ENCODE peak calls at places on chromosomes 3 and 15, in five cellular contexts. D is NB4, B is A549, L is HepG2, A is GM12878. R is an unnamed sample.

GRCh38 chr3:195885036-195885871 is 23.1 kb downstream of the TNK2 start:
- DNase-seq in L (no peak), D (no peak), A (no peak), B (no peak), R (no peak)

GRCh38 chr3:134267996-134268395 is 17.3 kb upstream of the RYK start:
- DNase-seq in B (no peak), D (no peak), L (no peak), A (no peak), R (no peak)

GRCh38 chr3:62554264-62554799 is 181.0 kb upstream of the FEZF2 start:
- DNase-seq in L (peak; percentile 9), D (peak; percentile 4), A (no peak), B (peak; percentile 1), R (peak; percentile 37)

GRCh38 chr3:56998081-56998529 is 62.4 kb upstream of the SPATA12 start:
- DNase-seq in B (no peak), L (no peak), D (no peak), A (no peak), R (no peak)

GRCh38 chr3:99901200-99901926 is 83.7 kb downstream of the CMSS1 start:
- DNase-seq in B (no peak), A (peak; percentile 23), D (peak; percentile 22), L (peak; percentile 94), R (no peak)

GRCh38 chr3:25897019-25897418 is 107.1 kb downstream of the OXSM start:
- DNase-seq in L (peak; percentile 20), B (peak; percentile 21), D (peak; percentile 48), A (no peak), R (peak; percentile 66)

GRCh38 chr15:28901587-28901980 is 15.8 kb downstream of the APBA2 start:
- DNase-seq in D (no peak), B (no peak), A (no peak), L (no peak), R (no peak)

GRCh38 chr15:68578175-68578959 is 426 bp upstream of the CORO2B start:
- DNase-seq in B (no peak), A (no peak), D (peak; percentile 49), L (no peak), R (peak; percentile 53)

GRCh38 chr15:59222106-59222505 is 15.5 kb downstream of the LDHAL6B start:
- DNase-seq in A (no peak), D (no peak), L (no peak), B (no peak), R (no peak)

GRCh38 chr3:149010966-149011365 is 19.6 kb downstream of the GYG1 start:
- DNase-seq in D (no peak), B (no peak), A (no peak), L (no peak), R (no peak)

GRCh38 chr15:40098489-40099261 is 10.0 kb downstream of the BMF start:
- DNase-seq in B (peak; percentile 90), D (peak; percentile 97), L (peak; percentile 97), A (peak; percentile 84), R (no peak)

GRCh38 chr15:99556010-99556409 is 9.8 kb upstream of the MEF2A start:
- DNase-seq in B (no peak), D (no peak), A (no peak), L (no peak), R (no peak)

GRCh38 chr15:43106486-43106829 is 620 bp upstream of the UBR1 start:
- DNase-seq in A (no peak), B (no peak), L (no peak), D (no peak), R (no peak)

GRCh38 chr3:65627102-65627501 is 411.6 kb downstream of the MAGI1 start:
- DNase-seq in L (no peak), A (no peak), D (no peak), B (no peak), R (no peak)
- TF ChIP-seq MAX in L (no peak), A (no peak), D (no peak), B (no peak), R (no peak)

GRCh38 chr15:70477750-70478250 is 285.6 kb downstream of the UACA start:
- DNase-seq in L (no peak), B (no peak), D (no peak), A (no peak), R (no peak)

GRCh38 chr15:70479785-70480184 is 283.6 kb downstream of the UACA start:
- DNase-seq in D (peak; percentile 48), L (no peak), B (no peak), A (no peak), R (no peak)

GRCh38 chr15:70479056-70479455 is 284.3 kb downstream of the UACA start:
- DNase-seq in B (no peak), A (no peak), D (peak; percentile 62), L (no peak), R (no peak)

GRCh38 chr15:70478251-70478990 is 284.9 kb downstream of the UACA start:
- DNase-seq in B (no peak), L (no peak), D (peak; percentile 60), A (no peak), R (no peak)

GRCh38 chr15:70480196-70480856 is 283.0 kb downstream of the UACA start:
- DNase-seq in B (no peak), A (no peak), L (no peak), D (peak; percentile 90), R (no peak)
- TF ChIP-seq MAX in B (no peak), A (no peak), L (no peak), D (no peak), R (no peak)

DNA sequence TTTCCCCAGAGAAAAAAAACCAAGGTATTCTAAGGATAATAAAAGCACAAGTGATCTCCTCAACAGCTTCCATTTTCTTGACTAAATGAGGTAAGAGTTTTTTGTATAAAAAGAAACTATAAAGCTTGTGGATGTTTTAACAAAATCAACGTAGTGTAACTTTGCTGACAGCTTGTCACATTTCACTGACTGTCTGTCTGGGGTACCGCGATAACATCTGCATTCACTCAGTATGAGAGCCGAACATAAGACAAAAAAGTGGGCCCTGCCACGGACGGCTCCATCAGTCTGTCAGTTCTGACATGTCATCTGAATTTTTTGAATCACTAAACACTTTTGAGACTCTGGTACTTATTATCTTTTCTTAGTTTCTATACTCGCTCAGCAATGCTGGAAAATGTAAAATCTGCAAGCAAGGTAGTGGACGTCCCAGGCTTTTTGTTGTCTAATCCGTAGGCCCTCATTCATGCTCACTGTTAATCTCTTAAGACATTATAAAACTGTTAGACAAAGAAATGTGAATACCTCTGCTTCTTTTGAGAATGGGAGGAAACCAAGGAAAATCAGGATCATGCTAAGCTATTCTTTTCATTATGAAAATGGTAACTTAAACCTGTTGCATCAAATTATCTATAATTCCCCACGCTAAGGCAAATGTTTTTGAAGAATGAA is 307.1 kb downstream of the MECOM start:
- DNase-seq in A (no peak), L (no peak), B (no peak), D (no peak), R (no peak)
- TF ChIP-seq MAX in A (no peak), L (no peak), B (no peak), D (no peak), R (no peak)

DNA sequence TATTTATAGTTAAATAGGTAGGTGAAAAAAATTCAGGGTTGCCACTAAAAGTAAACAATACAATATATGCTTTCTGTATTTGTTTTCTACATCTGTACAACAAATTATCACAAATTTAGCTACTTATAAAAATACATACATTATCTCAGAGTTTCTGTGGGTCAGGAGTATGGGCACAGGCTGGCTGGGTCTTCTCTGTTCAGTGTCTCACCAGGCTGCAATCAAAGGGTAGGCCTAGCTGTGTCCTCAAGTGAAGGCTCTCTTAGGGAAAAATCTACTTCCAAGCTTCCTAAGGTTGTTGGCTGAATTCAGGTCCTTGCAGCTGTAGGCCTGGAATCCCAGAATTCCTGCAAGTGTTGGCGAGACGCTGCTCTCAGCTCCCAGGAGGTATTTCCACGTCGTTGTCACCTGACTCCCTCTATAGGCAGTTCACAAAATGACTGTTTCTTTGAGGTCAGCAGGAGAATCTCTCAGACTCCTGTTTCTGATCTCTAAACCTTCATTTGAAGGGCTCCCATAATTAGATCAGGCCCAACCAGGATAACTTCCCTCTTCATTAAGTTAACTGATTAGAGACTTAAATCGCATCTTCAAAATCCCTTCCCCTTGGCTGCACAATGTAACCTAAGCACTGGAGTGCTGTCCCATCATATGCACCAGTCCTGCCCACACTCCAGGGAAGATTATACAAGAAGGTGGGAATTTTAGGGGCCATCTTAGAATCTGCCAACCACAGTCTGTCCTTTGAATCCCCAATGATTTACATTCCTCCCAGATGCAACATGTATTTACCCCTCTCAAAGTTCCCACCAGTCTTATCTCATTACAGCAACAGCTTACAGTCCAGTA is 296.6 kb downstream of the SUCLG2 start:
- DNase-seq in L (peak; percentile 68), D (peak; percentile 12), B (peak; percentile 25), A (no peak), R (peak; percentile 72)
- TF ChIP-seq MAX in L (no peak), D (no peak), B (no peak), A (no peak), R (no peak)

GRCh38 chr3:12603969-12604368 is 47.1 kb downstream of the MKRN2 start:
- DNase-seq in A (no peak), D (no peak), L (no peak), B (no peak), R (no peak)

GRCh38 chr3:12598890-12599289 is 42.0 kb downstream of the MKRN2 start:
- DNase-seq in B (no peak), A (no peak), L (no peak), D (no peak), R (no peak)

DNA sequence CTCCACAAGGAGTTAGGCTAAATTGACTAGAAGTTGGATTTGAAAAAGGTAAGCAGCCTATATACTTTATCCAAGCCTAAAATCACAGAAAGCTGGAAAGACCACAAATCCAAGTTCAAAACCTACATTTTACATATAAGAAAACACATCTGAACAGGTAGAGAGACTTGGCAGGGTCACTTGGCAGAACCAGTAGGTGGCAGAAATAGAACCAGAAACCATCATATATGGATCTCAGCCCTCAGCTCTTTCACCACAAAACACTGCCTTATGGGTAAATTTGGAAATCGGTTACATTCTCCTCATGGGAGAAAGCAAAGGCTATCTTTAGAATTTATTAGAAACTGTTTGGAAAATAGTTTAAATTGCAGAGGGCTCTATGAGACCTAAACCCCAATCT is 44.2 kb downstream of the MKRN2 start:
- DNase-seq in L (peak; percentile 12), A (no peak), D (no peak), B (peak; percentile 21), R (no peak)
- TF ChIP-seq MAX in L (no peak), A (no peak), D (no peak), B (no peak), R (no peak)

GRCh38 chr3:139552632-139553335 is 13.2 kb upstream of the RBP1 start:
- DNase-seq in L (no peak), A (no peak), D (no peak), B (no peak), R (no peak)
- TF ChIP-seq MAX in L (no peak), A (no peak), D (no peak), B (no peak), R (no peak)

DNA sequence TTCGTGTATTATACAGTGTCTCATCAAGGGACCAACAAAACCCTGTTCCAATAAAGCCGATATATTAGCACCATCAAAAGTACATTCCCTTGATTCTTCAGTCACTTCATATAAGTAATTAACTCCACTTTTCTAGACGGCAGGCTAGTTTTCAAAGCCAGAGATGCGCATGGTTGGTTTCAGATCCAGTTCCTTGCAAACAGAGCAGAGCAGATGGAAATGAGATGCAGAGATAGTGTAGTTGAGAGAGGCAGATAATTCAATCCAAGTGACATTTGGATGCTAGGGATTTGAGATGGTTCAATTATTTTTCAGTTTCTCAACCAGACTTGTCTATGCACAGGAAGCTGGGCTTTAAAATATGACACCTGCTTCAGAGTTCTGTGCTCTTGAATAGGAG is 581.0 kb downstream of the EDEM1 start:
- DNase-seq in L (no peak), A (no peak), D (no peak), B (no peak), R (no peak)
- TF ChIP-seq MAX in L (no peak), A (no peak), D (no peak), B (no peak), R (no peak)

R was measured in WTC11.